ENCODE peak calls at places on chromosomes 3 and 15, in five cellular contexts. E, R, P, D and Y are unnamed samples.

GRCh38 chr3:28912120-28912885 is 368.6 kb upstream of the RBMS3 start:
- DNase-seq in E (no peak), R (no peak), P (no peak), D (no peak), Y (no peak)

GRCh38 chr3:141114179-141114745 is 63.1 kb downstream of the SPSB4 start:
- DNase-seq in E (no peak), R (no peak), P (no peak), D (no peak), Y (no peak)

GRCh38 chr15:99101501-99101900 is 3.4 kb upstream of the SYNM start:
- DNase-seq in E (no peak), R (no peak), P (no peak), D (no peak), Y (no peak)

GRCh38 chr3:33152363-33153360 is 38.8 kb downstream of the CRTAP start:
- DNase-seq in E (no peak), R (no peak), P (no peak), D (no peak), Y (peak)

GRCh38 chr3:182618981-182619591 is 174.2 kb upstream of the ATP11B start:
- DNase-seq in E (no peak), R (no peak), P (no peak), D (no peak), Y (peak)

GRCh38 chr3:122681294-122682015 is 816 bp downstream of the PARP14 start:
- DNase-seq in E (peak), R (no peak), P (no peak), D (no peak), Y (peak)

GRCh38 chr3:45528429-45528828 is 66.1 kb upstream of the LIMD1 start:
- DNase-seq in E (no peak), R (no peak), P (no peak), D (no peak), Y (no peak)

GRCh38 chr3:168034152-168034928 is 61.4 kb downstream of the GOLIM4 start:
- DNase-seq in E (peak), R (no peak), P (no peak), D (no peak), Y (no peak)

GRCh38 chr3:101665851-101666250 is 11.1 kb downstream of the ZBTB11 start:
- DNase-seq in E (no peak), R (no peak), P (no peak), D (no peak), Y (no peak)

GRCh38 chr3:71046791-71047190 is 536.7 kb downstream of the FOXP1 start:
- DNase-seq in E (no peak), R (no peak), P (no peak), D (no peak), Y (no peak)

GRCh38 chr3:124639406-124640237 is 90.6 kb upstream of the UMPS start:
- DNase-seq in E (no peak), R (no peak), P (no peak), D (no peak), Y (no peak)

GRCh38 chr3:135091956-135092355 is 296.9 kb downstream of the EPHB1 start:
- DNase-seq in E (no peak), R (no peak), P (no peak), D (no peak), Y (no peak)

GRCh38 chr3:158404319-158404718 is 166.7 kb upstream of the MLF1 start:
- DNase-seq in E (no peak), R (no peak), P (no peak), D (no peak), Y (no peak)

GRCh38 chr15:49179433-49180190 is 9.6 kb downstream of the GALK2 start:
- DNase-seq in E (no peak), R (no peak), P (no peak), D (no peak), Y (no peak)

GRCh38 chr3:179768080-179768479 is 115.2 kb downstream of the USP13 start:
- DNase-seq in E (peak), R (no peak), P (no peak), D (no peak), Y (peak)